ENCODE peak calls at places on chromosomes 11 and 22, in six cellular contexts. G is K562, T is GM12891, H is HepG2, E is H1, Z is GM12878. U is an unnamed sample.

GRCh38 chr11:116724813-116725212 is 48.0 kb downstream of the BUD13 start:
- DNase-seq in G (no peak), T (no peak), H (no peak), E (no peak), Z (no peak), U (no peak)

GRCh38 chr11:118156531-118157185 is 4.0 kb upstream of the SCN4B start:
- DNase-seq in G (peak; percentile 39), T (no peak), H (no peak), E (no peak), Z (no peak), U (no peak)

GRCh38 chr11:113666584-113666983 is 39.5 kb downstream of the TMPRSS5 start:
- DNase-seq in G (no peak), T (no peak), H (no peak), E (no peak), Z (no peak), U (no peak)

GRCh38 chr11:13010737-13011342 is 1.7 kb downstream of the RASSF10 start:
- DNase-seq in G (no peak), T (no peak), H (no peak), E (no peak), Z (no peak), U (no peak)

GRCh38 chr11:126210871-126211235 is 597 bp downstream of the RPUSD4 start:
- DNase-seq in G (no peak), T (no peak), H (no peak), E (no peak), Z (no peak), U (no peak)

GRCh38 chr22:19593991-19594569 is 69.9 kb upstream of the CLDN5 start:
- DNase-seq in G (peak; percentile 17), T (no peak), H (no peak), E (no peak), Z (no peak), U (no peak)

GRCh38 chr11:1749787-1750351 is 526 bp downstream of the IFITM10 start:
- DNase-seq in G (no peak), T (no peak), H (no peak), E (no peak), Z (no peak), U (no peak)

GRCh38 chr11:69249641-69250502 is 44.1 kb upstream of the MYEOV start:
- DNase-seq in G (no peak), T (no peak), H (no peak), E (peak; percentile 67), Z (no peak), U (no peak)

GRCh38 chr11:14746857-14747256 is 103.3 kb downstream of the PDE3B start:
- DNase-seq in G (no peak), T (no peak), H (no peak), E (no peak), Z (no peak), U (no peak)

GRCh38 chr11:75443043-75443442 is 10.0 kb upstream of the KLHL35 start:
- DNase-seq in G (no peak), T (no peak), H (no peak), E (no peak), Z (no peak), U (no peak)

GRCh38 chr22:30423296-30423958 is 2.1 kb upstream of the MTFP1 start:
- DNase-seq in G (no peak), T (no peak), H (no peak), E (no peak), Z (no peak), U (peak; percentile 47)
- TF ChIP-seq POLR2A in G (peak; percentile 83), T (peak; percentile 87), H (peak; percentile 74), E (no peak), Z (peak; percentile 77), U (peak; percentile 67)

DNA sequence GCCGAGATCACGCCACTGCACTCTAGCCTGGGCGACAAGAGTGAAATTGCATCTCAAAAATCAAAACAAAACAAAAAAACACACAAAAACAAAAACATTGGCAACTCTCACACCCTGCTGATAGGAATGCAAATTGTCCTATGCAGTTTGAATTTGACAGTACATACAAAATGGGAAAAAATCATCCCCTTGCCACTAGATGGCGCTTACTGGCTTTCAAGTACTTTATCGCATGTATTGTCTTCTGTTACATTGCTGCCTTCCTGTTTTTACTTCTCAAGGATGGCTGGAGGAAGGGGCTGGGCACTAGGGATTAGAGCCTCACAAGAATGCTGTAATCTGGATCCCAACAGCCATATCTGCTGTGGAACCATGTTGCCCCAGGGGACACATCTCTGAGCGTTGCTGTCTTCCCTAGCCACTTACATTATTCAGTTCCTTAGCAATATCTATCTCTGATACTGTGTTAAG is 59.4 kb upstream of the A4GALT start:
- DNase-seq in G (peak; percentile 54), T (no peak), H (peak; percentile 87), E (no peak), Z (peak; percentile 59), U (no peak)
- TF ChIP-seq TAF1 in G (no peak), T (no peak), H (no peak), E (no peak), Z (no peak), U (no peak)

GRCh38 chr11:123473941-123474668 is 44.0 kb downstream of the GRAMD1B start:
- DNase-seq in G (no peak), T (no peak), H (no peak), E (no peak), Z (no peak), U (no peak)
- TF ChIP-seq POLR2A in G (no peak), T (no peak), H (no peak), E (no peak), Z (no peak), U (no peak)

GRCh38 chr11:115528217-115528616 is 24.0 kb upstream of the CADM1 start:
- DNase-seq in G (no peak), T (no peak), H (no peak), E (no peak), Z (no peak), U (no peak)

GRCh38 chr11:115525600-115526006 is 21.4 kb upstream of the CADM1 start:
- DNase-seq in G (no peak), T (no peak), H (peak; percentile 54), E (no peak), Z (no peak), U (no peak)

GRCh38 chr11:115530752-115531151 is 26.5 kb upstream of the CADM1 start:
- DNase-seq in G (no peak), T (no peak), H (no peak), E (no peak), Z (no peak), U (no peak)

GRCh38 chr11:115524572-115524971 is 20.4 kb upstream of the CADM1 start:
- DNase-seq in G (no peak), T (no peak), H (no peak), E (no peak), Z (no peak), U (no peak)

GRCh38 chr11:115527534-115528125 is 23.4 kb upstream of the CADM1 start:
- DNase-seq in G (no peak), T (no peak), H (no peak), E (no peak), Z (no peak), U (no peak)
- TF ChIP-seq TAF1 in G (no peak), T (no peak), H (no peak), E (peak; percentile 27), Z (no peak), U (no peak)

GRCh38 chr11:95789506-95790122 is at the start of gene FAM76B:
- DNase-seq in G (peak; percentile 93), T (peak; percentile 71), H (peak; percentile 98), E (peak; percentile 93), Z (peak; percentile 99), U (peak; percentile 72)

GRCh38 chr11:95791385-95792033 is 1.2 kb downstream of the CEP57 start:
- DNase-seq in G (no peak), T (no peak), H (no peak), E (no peak), Z (no peak), U (no peak)

GRCh38 chr11:95790933-95791247 is 592 bp downstream of the CEP57 start:
- DNase-seq in G (peak; percentile 57), T (no peak), H (peak; percentile 82), E (no peak), Z (peak; percentile 24), U (no peak)

GRCh38 chr11:95788921-95789505 is 569 bp downstream of the FAM76B start:
- DNase-seq in G (peak; percentile 21), T (no peak), H (peak; percentile 30), E (no peak), Z (no peak), U (peak; percentile 14)

GRCh38 chr11:95790123-95790932 is at the start of gene CEP57:
- DNase-seq in G (peak; percentile 94), T (peak; percentile 58), H (peak; percentile 98), E (peak; percentile 94), Z (peak; percentile 92), U (peak; percentile 54)
- TF ChIP-seq POLR2A in G (peak; percentile 92), T (peak; percentile 64), H (peak; percentile 8), E (peak; percentile 75), Z (peak; percentile 77), U (no peak)

DNA sequence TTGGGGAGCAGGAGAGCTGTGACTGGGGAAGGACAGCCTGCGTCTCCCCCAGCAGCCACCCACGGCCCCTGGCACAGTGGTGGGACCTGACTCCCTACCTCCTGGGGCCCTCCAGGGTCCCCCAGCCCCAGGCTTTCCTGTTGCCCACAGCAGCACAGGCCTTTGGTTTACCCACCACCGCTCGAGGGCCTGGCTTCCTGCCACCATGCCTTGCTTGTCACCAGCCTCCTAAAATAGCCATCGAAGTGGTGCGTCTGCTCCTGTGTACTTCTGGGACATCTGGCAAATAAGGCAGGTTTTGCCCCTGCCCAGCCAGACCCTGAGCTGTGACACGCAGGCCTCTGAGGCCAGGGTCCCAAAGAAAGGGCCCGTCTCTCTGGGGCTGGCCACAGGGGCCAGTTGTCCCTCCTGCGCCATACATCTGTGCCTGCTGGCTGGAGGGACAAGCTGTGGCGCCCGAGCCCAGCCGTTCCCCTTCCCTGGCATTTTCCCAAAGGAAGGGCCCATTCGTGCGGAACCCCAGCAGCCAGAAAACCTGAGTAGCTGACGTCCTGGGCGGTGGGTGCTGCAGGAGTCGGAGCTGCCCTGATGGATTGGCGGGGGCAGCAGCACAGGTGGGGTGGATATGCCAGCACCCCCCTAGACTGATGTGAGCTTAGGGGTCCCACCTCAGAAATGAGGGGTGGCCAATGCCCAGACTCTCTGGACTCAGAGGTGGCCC is 14.6 kb downstream of the PHLDA2 start:
- DNase-seq in G (no peak), T (no peak), H (no peak), E (no peak), Z (no peak), U (no peak)
- TF ChIP-seq TAF1 in G (no peak), T (no peak), H (no peak), E (no peak), Z (no peak), U (no peak)

DNA sequence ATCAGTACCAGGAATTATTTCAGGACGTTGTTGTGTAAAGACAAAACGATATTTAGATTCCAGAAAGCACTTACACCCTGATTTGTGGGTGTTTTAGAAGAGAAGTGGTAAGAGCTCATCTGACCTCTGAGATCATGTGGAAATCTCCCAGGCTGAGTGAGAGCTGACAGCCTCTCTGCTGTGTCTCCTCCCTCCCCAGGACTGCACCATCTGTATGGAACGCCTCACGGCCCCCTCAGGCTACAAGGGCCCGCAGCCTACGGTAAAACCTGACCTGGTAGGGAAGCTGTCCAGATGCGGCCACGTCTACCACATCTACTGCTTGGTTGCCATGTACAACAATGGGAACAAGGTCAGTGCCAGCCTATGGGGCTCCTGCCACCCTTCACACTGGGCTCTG is 20.0 kb downstream of the DTX4 start:
- DNase-seq in G (no peak), T (no peak), H (no peak), E (no peak), Z (no peak), U (no peak)
- TF ChIP-seq POLR2A in G (no peak), T (no peak), H (no peak), E (no peak), Z (no peak), U (no peak)